ENCODE peak calls at places on chromosomes 2 and 18, in nine cellular contexts. L is adipocyte; K is GM03348; I is H54; J is activated CD8-positive, alpha-beta T cell treated with anti-CD3 and anti-CD28 coated beads, Interleukin-2, amount 10 ng/mL, durations not matched to agents 7 days and 5 days; F is NCI-H2081; R is stimulated activated CD4-positive, alpha-beta T cell treated with anti-CD3 and anti-CD28 coated beads, TNF-alpha, amount 100 ng/mL, for 4 hours; H is Right ventricle myocardium superior; W is mesothelial cell of epicardium. M is an unnamed sample.

GRCh38 chr2:211367252-211367651 is 810.9 kb downstream of the CPS1 start:
- DNase-seq in L (no peak), K (no peak), I (no peak), J (no peak), F (no peak), R (no peak), H (no peak), W (no peak), M (no peak)

GRCh38 chr2:64406407-64406774 is 47.6 kb upstream of the LGALSL start:
- DNase-seq in L (no peak), K (no peak), I (no peak), J (peak; percentile 7), F (no peak), R (no peak), H (no peak), W (no peak), M (no peak)

GRCh38 chr18:48037481-48038271 is 107.2 kb upstream of the SMAD2 start:
- DNase-seq in L (no peak), K (no peak), I (no peak), J (no peak), F (peak; percentile 26), R (no peak), H (no peak), W (no peak), M (peak; percentile 3)

GRCh38 chr2:56741601-56742102 is 557.9 kb downstream of the CCDC85A start:
- DNase-seq in L (peak; percentile 96), K (peak; percentile 82), I (peak; percentile 29), J (no peak), F (no peak), R (no peak), H (peak; percentile 42), W (no peak), M (peak; percentile 62)

GRCh38 chr2:173978447-173978846 is 13.3 kb upstream of the SP3 start:
- DNase-seq in L (no peak), K (no peak), I (no peak), J (no peak), F (no peak), R (no peak), H (no peak), W (no peak), M (peak; percentile 48)

GRCh38 chr2:118150294-118150693 is 62.0 kb downstream of the INSIG2 start:
- DNase-seq in L (no peak), K (no peak), I (no peak), J (no peak), F (no peak), R (no peak), H (no peak), W (no peak), M (no peak)

GRCh38 chr2:100244881-100245605 is 77.3 kb downstream of the LONRF2 start:
- DNase-seq in L (peak; percentile 52), K (peak; percentile 35), I (no peak), J (no peak), F (no peak), R (no peak), H (no peak), W (no peak), M (no peak)

GRCh38 chr2:197010200-197011020 is 83.9 kb upstream of the PGAP1 start:
- DNase-seq in L (no peak), K (no peak), I (no peak), J (no peak), F (no peak), R (no peak), H (no peak), W (no peak), M (no peak)

GRCh38 chr2:42095923-42096408 is 48.1 kb downstream of the PKDCC start:
- DNase-seq in L (peak; percentile 93), K (peak; percentile 67), I (peak; percentile 36), J (peak; percentile 85), F (peak; percentile 82), R (peak; percentile 52), H (peak; percentile 83), W (peak; percentile 74), M (peak; percentile 94)

GRCh38 chr18:65752625-65753325 is 2.0 kb downstream of the CDH7 start:
- DNase-seq in L (no peak), K (no peak), I (no peak), J (no peak), F (peak; percentile 45), R (no peak), H (no peak), W (no peak), M (peak; percentile 7)

GRCh38 chr18:50492061-50492460 is 67.8 kb upstream of the MAPK4 start:
- DNase-seq in L (no peak), K (no peak), I (no peak), J (no peak), F (no peak), R (no peak), H (no peak), W (no peak), M (no peak)

GRCh38 chr2:68039317-68039716 is 23.5 kb downstream of the C1D start:
- DNase-seq in L (no peak), K (no peak), I (no peak), J (no peak), F (no peak), R (no peak), H (no peak), W (no peak), M (no peak)

GRCh38 chr2:126769118-126769517 is 113.2 kb downstream of the GYPC start:
- DNase-seq in L (no peak), K (no peak), I (no peak), J (no peak), F (no peak), R (no peak), H (no peak), W (no peak), M (no peak)

GRCh38 chr2:164479460-164479859 is 141.8 kb downstream of the GRB14 start:
- DNase-seq in L (peak; percentile 77), K (peak; percentile 21), I (no peak), J (no peak), F (peak; percentile 61), R (no peak), H (no peak), W (peak; percentile 59), M (peak; percentile 4)

GRCh38 chr18:69770206-69770605 is 177.5 kb downstream of the CD226 start:
- DNase-seq in L (no peak), K (no peak), I (no peak), J (no peak), F (no peak), R (no peak), H (no peak), W (no peak), M (no peak)

GRCh38 chr2:170928036-170928823 is 823 bp upstream of the GORASP2 start:
- DNase-seq in L (no peak), K (no peak), I (no peak), J (no peak), F (peak; percentile 48), R (no peak), H (no peak), W (no peak), M (peak; percentile 65)

GRCh38 chr2:187876554-187876953 is 322.3 kb upstream of the TFPI start:
- DNase-seq in L (no peak), K (no peak), I (no peak), J (no peak), F (no peak), R (no peak), H (no peak), W (no peak), M (no peak)

GRCh38 chr2:242030858-242031257 is 161.3 kb downstream of the RTP5 start:
- DNase-seq in L (no peak), K (no peak), I (no peak), J (no peak), F (no peak), R (no peak), H (no peak), W (no peak), M (no peak)

GRCh38 chr2:37982147-37982582 is 57.1 kb downstream of the RMDN2 start:
- DNase-seq in L (peak; percentile 70), K (peak; percentile 58), I (peak; percentile 11), J (peak; percentile 69), F (peak; percentile 47), R (peak; percentile 24), H (peak; percentile 61), W (peak; percentile 81), M (peak; percentile 91)